ENCODE peak calls at places on chromosomes 1 and 21, in five cellular contexts. Z is Ammon's horn, H is NCI-H1092 treated with DMSO at 0.1 percent for 48 hours, N is mucosa of gallbladder, A is cardiac septum. L is an unnamed sample.

GRCh38 chr1:3427711-3428704 is 26.5 kb upstream of the ARHGEF16 start:
- DNase-seq in N (no peak), Z (no peak), H (no peak), A (no peak), L (no peak)

GRCh38 chr1:232575524-232576040 is 54.4 kb downstream of the SIPA1L2 start:
- DNase-seq in H (peak), A (no peak), Z (no peak), N (no peak), L (no peak)

GRCh38 chr1:181260271-181260670 is 171.8 kb downstream of the IER5 start:
- DNase-seq in A (no peak), N (no peak), H (no peak), Z (no peak), L (no peak)

GRCh38 chr1:58754683-58755467 is 29.0 kb downstream of the JUN start:
- DNase-seq in A (peak), Z (no peak), N (no peak), H (no peak), L (no peak)

GRCh38 chr1:189336115-189337100 is 1141.3 kb downstream of the BRINP3 start:
- DNase-seq in A (no peak), H (no peak), Z (no peak), N (no peak), L (no peak)

GRCh38 chr1:143748906-143749305 is 222.9 kb downstream of the FAM72C start:
- DNase-seq in Z (no peak), H (no peak), A (no peak), N (no peak), L (no peak)

GRCh38 chr1:175471039-175471800 is 272.2 kb downstream of the TNR start:
- DNase-seq in H (no peak), N (no peak), A (no peak), Z (peak), L (no peak)

GRCh38 chr1:225692517-225692879 is 39.6 kb upstream of the ENAH start:
- DNase-seq in N (no peak), Z (no peak), A (no peak), H (no peak), L (no peak)

GRCh38 chr1:181910905-181911304 is 150.6 kb downstream of the ZNF648 start:
- DNase-seq in N (no peak), A (no peak), Z (no peak), H (no peak), L (no peak)

GRCh38 chr1:28913786-28914227 is 562 bp upstream of the EPB41 start:
- DNase-seq in H (no peak), A (no peak), Z (no peak), N (no peak), L (no peak)

GRCh38 chr21:37437376-37438080 is 71.0 kb downstream of the DYRK1A start:
- DNase-seq in N (no peak), H (no peak), A (no peak), Z (no peak), L (no peak)

GRCh38 chr1:233919786-233920185 is 15.3 kb downstream of the SLC35F3 start:
- DNase-seq in H (no peak), A (no peak), N (no peak), Z (no peak), L (no peak)

GRCh38 chr1:110120960-110121561 is 8.8 kb downstream of the UBL4B start:
- DNase-seq in N (no peak), A (no peak), H (no peak), Z (no peak), L (no peak)

GRCh38 chr1:115331531-115332331 is 6.3 kb downstream of the NGF start:
- DNase-seq in A (no peak), H (no peak), N (no peak), Z (no peak), L (no peak)

GRCh38 chr1:3942416-3943122 is 42.5 kb upstream of the C1orf174 start:
- DNase-seq in N (no peak), A (no peak), H (no peak), Z (no peak), L (no peak)

GRCh38 chr1:51158263-51158662 is 56.2 kb downstream of the C1orf185 start:
- DNase-seq in N (no peak), A (no peak), Z (no peak), H (no peak), L (no peak)

GRCh38 chr1:84835169-84835568 is 57.8 kb downstream of the LPAR3 start:
- DNase-seq in N (no peak), H (no peak), Z (no peak), A (no peak), L (no peak)